ENCODE peak calls at places on chromosomes 13 and 19, in seven cellular contexts. I is K562, K is SK-N-SH, M is HCT116, J is GM12878, E is HepG2, R is H1. L is an unnamed sample.

GRCh38 chr19:46392837-46393236 is 20.5 kb downstream of the CCDC8 start:
- DNase-seq in I (no peak), K (no peak), M (no peak), J (no peak), E (no peak), R (no peak), L (no peak)

GRCh38 chr19:6412111-6412999 is 12.3 kb downstream of the KHSRP start:
- DNase-seq in I (peak), K (peak), M (peak), J (no peak), E (peak), R (peak), L (no peak)

GRCh38 chr13:66656050-66656449 is 574.1 kb downstream of the PCDH9 start:
- DNase-seq in I (no peak), K (no peak), M (no peak), J (no peak), E (no peak), R (no peak), L (no peak)

GRCh38 chr13:51318015-51318414 is 21.5 kb upstream of the SERPINE3 start:
- DNase-seq in I (no peak), K (no peak), M (no peak), J (no peak), E (no peak), R (no peak), L (no peak)

GRCh38 chr19:6672693-6673290 is 2.8 kb upstream of the TNFSF14 start:
- DNase-seq in I (no peak), K (no peak), M (no peak), J (no peak), E (no peak), R (no peak), L (no peak)

GRCh38 chr19:1136201-1136600 is 32.4 kb downstream of the GPX4 start:
- DNase-seq in I (no peak), K (no peak), M (no peak), J (no peak), E (no peak), R (no peak), L (no peak)

GRCh38 chr19:41995959-41996797 is 2.1 kb upstream of the ATP1A3 start:
- DNase-seq in I (peak), K (peak), M (no peak), J (no peak), E (no peak), R (peak), L (no peak)

GRCh38 chr19:6739390-6739883 is at the start of gene TRIP10:
- DNase-seq in I (peak), K (peak), M (no peak), J (no peak), E (peak), R (peak), L (peak)

GRCh38 chr19:53912653-53913052 is 3.6 kb downstream of the CACNG7 start:
- DNase-seq in I (peak), K (peak), M (no peak), J (no peak), E (no peak), R (peak), L (no peak)
- TF ChIP-seq JUND in I (no peak), K (no peak), M (no peak), J (no peak), E (no peak), R (peak), L (no peak)

DNA sequence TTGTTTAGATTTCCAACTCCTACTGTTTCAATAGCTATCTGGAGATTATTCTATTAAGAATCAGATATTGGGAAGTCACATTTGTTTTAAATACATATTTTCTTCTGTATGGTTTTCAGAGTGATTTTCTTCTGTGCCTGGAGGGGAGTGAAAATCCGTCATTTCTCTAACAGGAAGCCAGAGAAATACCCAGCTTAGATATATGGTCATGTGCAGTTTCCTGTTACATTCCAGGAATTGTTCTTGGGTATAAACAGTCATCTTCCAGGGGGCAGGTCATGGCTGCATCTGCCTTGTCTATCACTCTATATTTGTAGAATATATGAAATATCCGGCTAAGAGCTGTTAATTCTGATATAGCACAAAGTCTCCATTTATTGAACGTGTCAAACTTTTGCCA is 77.5 kb upstream of the MIR17HG start:
- DNase-seq in I (no peak), K (no peak), M (no peak), J (no peak), E (no peak), R (no peak), L (no peak)
- TF ChIP-seq JUND in I (no peak), K (no peak), M (no peak), J (no peak), E (no peak), R (no peak), L (no peak)

DNA sequence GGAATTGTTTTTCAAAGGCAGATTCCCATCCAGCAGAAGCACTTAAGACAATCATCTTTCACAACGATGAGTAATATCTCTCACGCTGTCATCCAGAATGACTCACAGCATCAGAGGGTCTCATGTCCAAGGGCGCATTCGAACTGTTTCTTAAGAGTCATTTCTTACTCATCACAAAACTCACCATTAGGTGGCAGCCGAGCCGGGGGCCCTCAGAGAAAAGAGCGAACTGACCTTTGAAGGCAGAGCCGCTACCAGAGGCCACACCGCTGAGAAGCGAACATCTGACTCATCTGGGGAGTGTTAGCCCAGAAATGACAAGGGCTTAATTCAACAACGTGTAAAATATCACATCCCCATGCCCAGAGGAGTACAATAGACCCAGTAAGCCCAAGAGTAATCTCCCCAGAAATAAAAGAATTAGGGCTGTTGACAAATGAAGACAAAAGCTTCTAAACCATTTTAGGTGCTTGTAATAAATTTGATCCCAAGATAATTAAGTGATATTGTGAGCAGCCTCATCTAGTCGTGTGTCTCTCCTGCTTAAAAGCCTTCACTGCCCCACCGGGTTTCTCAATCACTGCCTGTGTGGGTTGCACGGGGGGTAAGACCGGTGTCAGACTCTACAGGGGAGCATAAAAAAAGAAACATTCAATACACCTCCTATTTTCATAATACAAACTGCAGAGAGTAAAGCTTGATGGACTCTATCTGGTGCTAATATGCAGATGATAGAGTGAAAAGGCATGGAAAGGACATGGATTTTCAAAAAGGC is 96.2 kb downstream of the CYSLTR2 start:
- DNase-seq in I (peak), K (peak), M (peak), J (peak), E (peak), R (peak), L (no peak)
- TF ChIP-seq JUND in I (peak), K (peak), M (peak), J (peak), E (no peak), R (no peak), L (no peak)

DNA sequence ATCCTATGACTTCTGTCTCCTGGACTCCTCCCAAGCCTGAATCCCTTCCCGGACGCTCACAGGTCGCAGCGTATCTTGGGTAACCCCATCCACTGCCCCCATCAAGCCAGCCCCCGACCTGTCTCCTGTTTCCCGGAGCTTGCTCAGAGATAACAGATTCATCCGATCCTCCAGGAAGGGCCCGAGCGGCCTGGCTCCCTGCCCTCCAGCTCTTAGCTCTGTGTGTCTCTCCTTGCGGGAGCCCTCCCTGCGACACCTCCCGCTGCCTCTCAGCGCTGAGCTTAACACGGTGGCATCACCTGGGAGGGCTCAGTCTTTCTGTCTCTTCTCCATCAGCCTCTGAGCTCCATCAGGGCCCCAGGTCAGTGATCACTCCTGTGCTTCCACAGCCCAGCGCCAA is 4.3 kb upstream of the TMEM255B start:
- DNase-seq in I (no peak), K (no peak), M (no peak), J (no peak), E (no peak), R (no peak), L (no peak)
- TF ChIP-seq JUND in I (no peak), K (no peak), M (no peak), J (no peak), E (no peak), R (no peak), L (no peak)

GRCh38 chr13:85690368-85690767 is 108.9 kb downstream of the SLITRK6 start:
- DNase-seq in I (no peak), K (no peak), M (no peak), J (no peak), E (no peak), R (no peak), L (no peak)
- TF ChIP-seq JUND in I (no peak), K (no peak), M (no peak), J (no peak), E (no peak), R (no peak), L (no peak)

L was measured in T47D.